ENCODE peak calls at places on chromosome 19, in eight cellular contexts. L, C, N, M, O, U, D and T are unnamed samples.

GRCh38 chr19:45498411-45499195 is at the start of gene PPM1N:
- DNase-seq in O (peak; percentile 70), U (no peak), M (peak; percentile 88), N (peak; percentile 53), D (no peak), C (no peak), L (no peak), T (no peak)

GRCh38 chr19:8577247-8577646 is at the start of gene MYO1F:
- DNase-seq in L (no peak), U (no peak), D (no peak), O (no peak), M (no peak), C (no peak), N (no peak), T (no peak)

GRCh38 chr19:41696402-41697197 is 8.5 kb upstream of the CEACAM7 start:
- DNase-seq in O (no peak), N (no peak), D (no peak), U (no peak), M (peak; percentile 12), L (no peak), C (no peak), T (peak; percentile 69)

GRCh38 chr19:51168571-51169282 is 26.6 kb downstream of the SIGLEC7 start:
- DNase-seq in L (no peak), C (no peak), O (no peak), U (no peak), N (no peak), M (no peak), D (peak; percentile 44), T (no peak)

GRCh38 chr19:45998834-45999233 is 3.6 kb downstream of the CCDC61 start:
- DNase-seq in U (no peak), N (no peak), D (no peak), L (no peak), C (no peak), O (no peak), M (peak; percentile 18), T (no peak)

GRCh38 chr19:16416996-16417395 is 54.8 kb downstream of the EPS15L1 start:
- DNase-seq in O (no peak), N (no peak), D (no peak), M (no peak), C (no peak), L (no peak), U (no peak), T (no peak)

GRCh38 chr19:3036119-3036794 is 7.2 kb upstream of the TLE2 start:
- DNase-seq in D (peak; percentile 83), L (peak; percentile 93), C (peak; percentile 43), N (peak; percentile 66), M (peak; percentile 99), U (peak; percentile 96), O (peak; percentile 76), T (peak; percentile 82)

GRCh38 chr19:42420055-42420544 is 7.1 kb downstream of the LIPE start:
- DNase-seq in L (no peak), C (no peak), N (peak; percentile 63), U (no peak), D (peak; percentile 48), O (peak; percentile 73), M (peak; percentile 91), T (peak; percentile 87)

GRCh38 chr19:15464394-15465385 is at the start of gene RASAL3:
- DNase-seq in L (no peak), M (peak; percentile 80), N (peak; percentile 56), D (no peak), C (no peak), U (no peak), O (peak; percentile 46), T (no peak)

GRCh38 chr19:41697198-41697855 is 9.3 kb upstream of the CEACAM7 start:
- DNase-seq in L (no peak), N (no peak), D (no peak), O (no peak), C (no peak), U (no peak), M (peak; percentile 51), T (no peak)

GRCh38 chr19:13022859-13023636 is 27.8 kb downstream of the NFIX start:
- DNase-seq in O (no peak), C (peak; percentile 96), M (peak; percentile 97), U (peak; percentile 96), N (no peak), D (peak; percentile 82), L (peak; percentile 96), T (peak; percentile 60)

GRCh38 chr19:29663861-29664752 is 1.2 kb upstream of the PLEKHF1 start:
- DNase-seq in U (no peak), D (no peak), C (no peak), M (no peak), L (peak; percentile 36), O (no peak), N (no peak), T (no peak)

GRCh38 chr19:45733160-45733810 is at the start of gene MEIOSIN:
- DNase-seq in L (no peak), U (no peak), O (no peak), C (no peak), D (no peak), N (no peak), M (no peak), T (no peak)

GRCh38 chr19:11624064-11624463 is 26.8 kb downstream of the ZNF627 start:
- DNase-seq in M (no peak), N (no peak), D (no peak), U (no peak), C (peak; percentile 38), O (no peak), L (peak; percentile 45), T (no peak)

GRCh38 chr19:5397804-5398692 is 57.2 kb upstream of the ZNRF4 start:
- DNase-seq in D (no peak), C (no peak), U (no peak), L (no peak), O (no peak), N (no peak), M (peak; percentile 85), T (no peak)

GRCh38 chr19:5337126-5337525 is 3.5 kb downstream of the PTPRS start:
- DNase-seq in O (no peak), C (no peak), M (no peak), U (no peak), L (no peak), N (no peak), D (no peak), T (no peak)

GRCh38 chr19:45211751-45212381 is 33.3 kb downstream of the BLOC1S3 start:
- DNase-seq in D (no peak), N (no peak), C (no peak), L (no peak), M (no peak), U (no peak), O (no peak), T (no peak)

GRCh38 chr19:45443462-45444317 is 20.0 kb upstream of the ERCC1 start:
- DNase-seq in L (peak; percentile 85), U (peak; percentile 31), O (peak; percentile 47), N (peak; percentile 36), C (no peak), D (peak; percentile 84), M (peak; percentile 96), T (peak; percentile 100)

GRCh38 chr19:46428278-46429141 is at the start of gene PNMA8C:
- DNase-seq in M (peak; percentile 98), D (peak; percentile 7), O (peak; percentile 36), N (peak; percentile 24), U (no peak), C (no peak), L (peak; percentile 59), T (peak; percentile 44)

GRCh38 chr19:39130337-39131254 is 5.0 kb downstream of the PAK4 start:
- DNase-seq in U (no peak), O (no peak), C (no peak), L (no peak), D (no peak), M (no peak), N (no peak), T (peak; percentile 18)

GRCh38 chr19:2573916-2574315 is 98.0 kb downstream of the GADD45B start:
- DNase-seq in O (no peak), U (no peak), L (no peak), M (peak; percentile 59), N (no peak), D (no peak), C (no peak), T (no peak)

GRCh38 chr19:48123907-48124675 is 13.5 kb upstream of the PLA2G4C start:
- DNase-seq in U (no peak), N (no peak), O (no peak), C (peak; percentile 42), M (no peak), D (peak; percentile 94), L (peak; percentile 81), T (peak; percentile 81)

GRCh38 chr19:46471116-46471733 is at the start of gene PNMA8A:
- DNase-seq in U (peak; percentile 56), L (peak; percentile 78), N (no peak), M (peak; percentile 97), C (no peak), D (no peak), O (no peak), T (no peak)

GRCh38 chr19:10292206-10292788 is 2.5 kb downstream of the ICAM5 start:
- DNase-seq in C (no peak), O (peak; percentile 68), U (no peak), M (peak; percentile 95), L (peak; percentile 24), D (no peak), N (no peak), T (peak; percentile 78)

GRCh38 chr19:45424191-45425058 is 708 bp upstream of the ERCC1 start:
- DNase-seq in O (no peak), M (no peak), C (peak; percentile 84), L (peak; percentile 94), D (peak; percentile 99), N (no peak), U (no peak), T (peak; percentile 94)

GRCh38 chr19:29761575-29762225 is 46.6 kb upstream of the C19orf12 start:
- DNase-seq in C (no peak), U (no peak), D (no peak), M (no peak), N (no peak), L (no peak), O (no peak), T (no peak)

GRCh38 chr19:4713384-4713951 is 10.2 kb downstream of the DPP9 start:
- DNase-seq in D (peak; percentile 93), O (no peak), N (no peak), M (no peak), U (no peak), L (peak; percentile 98), C (peak; percentile 94), T (peak; percentile 89)

GRCh38 chr19:38400361-38400760 is 2.5 kb upstream of the FAM98C start:
- DNase-seq in D (no peak), O (no peak), C (no peak), L (no peak), U (no peak), N (no peak), M (no peak), T (no peak)

GRCh38 chr19:6239401-6239844 is 40.4 kb downstream of the MLLT1 start:
- DNase-seq in O (no peak), C (no peak), U (no peak), M (peak; percentile 74), D (no peak), N (no peak), L (no peak), T (no peak)

GRCh38 chr19:8641908-8642547 is 11.6 kb downstream of the NFILZ start:
- DNase-seq in N (no peak), M (no peak), O (peak; percentile 40), C (no peak), U (no peak), L (peak; percentile 75), D (peak; percentile 25), T (peak; percentile 23)

GRCh38 chr19:39413903-39414608 is 1.6 kb downstream of the PLEKHG2 start:
- DNase-seq in L (no peak), O (no peak), M (no peak), U (no peak), N (no peak), D (no peak), C (no peak), T (no peak)

GRCh38 chr19:39308531-39309304 is 11.9 kb downstream of the LRFN1 start:
- DNase-seq in O (no peak), U (no peak), D (no peak), M (peak; percentile 48), C (no peak), N (no peak), L (no peak), T (peak; percentile 30)

GRCh38 chr19:10643968-10644290 is 10.2 kb upstream of the ILF3 start:
- DNase-seq in O (no peak), M (no peak), L (peak; percentile 22), D (no peak), N (no peak), C (no peak), U (no peak), T (no peak)

GRCh38 chr19:23399443-23399842 is 4.2 kb upstream of the ZNF91 start:
- DNase-seq in C (no peak), U (no peak), D (no peak), O (no peak), N (no peak), L (no peak), M (no peak), T (no peak)